ENCODE peak calls at places on chromosomes 11 and 22, in eight cellular contexts. N, P, O, F, X, M, V and H are unnamed samples.
A peak's percentile ranks its signal among the peaks of the same experiment; 100 is the strongest.

GRCh38 chr11:36352919-36353318 is 56.8 kb downstream of the PRR5L start:
- DNase-seq in P (no peak), M (no peak), N (no peak), X (no peak), O (no peak), F (no peak), V (no peak), H (no peak)

GRCh38 chr11:31118566-31118965 is 251.0 kb downstream of the DCDC1 start:
- DNase-seq in N (no peak), X (no peak), M (no peak), P (no peak), O (no peak), F (no peak), V (no peak), H (no peak)

GRCh38 chr11:61752117-61752924 is at the start of gene MYRF:
- DNase-seq in P (peak; percentile 14), N (peak; percentile 88), V (peak; percentile 75), F (peak; percentile 75), X (peak; percentile 53), M (peak; percentile 61), O (peak; percentile 50), H (peak; percentile 75)

GRCh38 chr22:28952857-28953256 is 69.5 kb downstream of the ZNRF3 start:
- DNase-seq in X (no peak), V (no peak), F (no peak), P (peak; percentile 80), M (no peak), O (no peak), N (no peak), H (no peak)

GRCh38 chr11:16925495-16926065 is 88.6 kb downstream of the PLEKHA7 start:
- DNase-seq in X (no peak), N (peak; percentile 82), O (peak; percentile 50), F (peak; percentile 67), V (peak; percentile 55), P (no peak), M (no peak), H (peak; percentile 54)

GRCh38 chr11:60831143-60831500 is 10.8 kb upstream of the CCDC86 start:
- DNase-seq in X (peak; percentile 83), O (peak; percentile 83), M (peak; percentile 65), F (peak; percentile 89), V (peak; percentile 86), P (peak; percentile 68), N (peak; percentile 91), H (peak; percentile 86)

GRCh38 chr11:32015435-32015834 is 75.4 kb upstream of the RCN1 start:
- DNase-seq in V (no peak), X (no peak), F (no peak), M (no peak), O (no peak), P (no peak), N (no peak), H (no peak)

GRCh38 chr22:50630376-50630775 is 2.4 kb upstream of the ARSA start:
- DNase-seq in V (no peak), O (no peak), M (no peak), F (no peak), N (no peak), P (no peak), X (no peak), H (no peak)

GRCh38 chr22:49658902-49659280 is 168.8 kb downstream of the BRD1 start:
- DNase-seq in M (no peak), V (no peak), F (no peak), N (peak; percentile 11), P (no peak), X (no peak), O (no peak), H (no peak)

GRCh38 chr11:74100735-74101134 is 70.1 kb downstream of the C2CD3 start:
- DNase-seq in P (no peak), F (no peak), V (no peak), X (no peak), M (no peak), O (no peak), N (no peak), H (no peak)

GRCh38 chr11:111836766-111837165 is 34.6 kb downstream of the ALG9 start:
- DNase-seq in P (peak; percentile 52), F (no peak), X (no peak), O (no peak), V (no peak), M (no peak), N (no peak), H (no peak)

GRCh38 chr11:86003654-86004053 is 65.2 kb downstream of the PICALM start:
- DNase-seq in M (no peak), O (no peak), N (no peak), P (no peak), V (no peak), X (no peak), F (no peak), H (no peak)

GRCh38 chr22:38467904-38468760 is at the start of gene KDELR3:
- DNase-seq in O (peak; percentile 40), M (peak; percentile 75), P (peak; percentile 71), F (peak; percentile 86), V (peak; percentile 80), N (peak; percentile 83), X (peak; percentile 69), H (peak; percentile 66)

GRCh38 chr11:134554106-134554505 is 142.1 kb upstream of the B3GAT1 start:
- DNase-seq in V (no peak), P (no peak), O (no peak), F (no peak), N (no peak), X (no peak), M (no peak), H (no peak)

GRCh38 chr11:103358251-103358650 is 249.0 kb downstream of the DYNC2H1 start:
- DNase-seq in M (no peak), P (peak; percentile 71), V (no peak), N (no peak), X (no peak), F (no peak), O (no peak), H (no peak)

DNA sequence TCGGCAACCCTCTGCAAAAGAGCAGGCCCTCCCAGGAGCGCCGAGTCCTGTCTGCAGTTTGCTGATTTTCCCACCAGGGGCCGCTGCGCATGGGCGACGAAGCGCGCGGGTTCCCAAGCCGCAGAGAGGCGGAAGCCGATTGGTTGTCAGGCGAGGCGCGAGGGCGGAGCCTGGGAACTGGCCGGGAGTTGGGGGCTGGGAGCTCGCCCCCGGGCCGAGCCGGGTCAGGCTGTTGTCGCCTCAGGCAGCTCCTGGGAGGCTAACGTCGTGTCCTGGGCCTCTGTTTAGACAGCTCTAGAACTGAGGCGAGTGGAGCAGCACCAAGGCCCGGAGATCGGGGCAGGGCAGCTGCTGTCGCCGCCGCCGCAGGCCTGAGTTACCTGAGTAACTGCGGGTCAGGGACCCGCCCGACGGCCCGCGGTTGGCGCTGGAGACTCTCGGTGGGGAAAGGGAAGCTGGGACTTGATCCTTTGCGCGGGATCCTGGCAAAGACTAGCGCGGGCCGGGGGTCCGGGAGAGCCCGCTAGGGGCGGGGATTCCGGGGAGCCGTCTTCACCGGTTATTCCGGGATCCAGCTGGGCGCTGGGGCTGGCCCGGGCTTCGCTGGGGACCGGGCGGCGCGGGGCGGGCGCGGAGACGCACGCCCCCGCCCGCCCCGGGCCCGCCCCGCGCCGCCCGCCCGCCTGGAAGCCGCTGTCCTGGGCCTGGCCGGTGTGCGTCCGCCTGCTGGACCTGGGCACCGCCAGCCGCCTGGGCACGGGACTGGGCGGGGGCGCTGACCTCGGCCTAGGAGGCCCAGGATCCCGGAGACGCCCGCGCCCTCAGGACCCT is at the start of gene STIM1:
- DNase-seq in V (peak; percentile 96), N (peak; percentile 97), O (peak; percentile 82), X (peak; percentile 95), P (peak; percentile 90), M (peak; percentile 82), F (peak; percentile 98), H (peak; percentile 94)
- TF ChIP-seq POLR2A in V (peak; percentile 83), N (peak; percentile 73), O (peak; percentile 69), X (peak; percentile 51), P (peak; percentile 40), M (no peak), F (peak; percentile 63), H (peak; percentile 90)

DNA sequence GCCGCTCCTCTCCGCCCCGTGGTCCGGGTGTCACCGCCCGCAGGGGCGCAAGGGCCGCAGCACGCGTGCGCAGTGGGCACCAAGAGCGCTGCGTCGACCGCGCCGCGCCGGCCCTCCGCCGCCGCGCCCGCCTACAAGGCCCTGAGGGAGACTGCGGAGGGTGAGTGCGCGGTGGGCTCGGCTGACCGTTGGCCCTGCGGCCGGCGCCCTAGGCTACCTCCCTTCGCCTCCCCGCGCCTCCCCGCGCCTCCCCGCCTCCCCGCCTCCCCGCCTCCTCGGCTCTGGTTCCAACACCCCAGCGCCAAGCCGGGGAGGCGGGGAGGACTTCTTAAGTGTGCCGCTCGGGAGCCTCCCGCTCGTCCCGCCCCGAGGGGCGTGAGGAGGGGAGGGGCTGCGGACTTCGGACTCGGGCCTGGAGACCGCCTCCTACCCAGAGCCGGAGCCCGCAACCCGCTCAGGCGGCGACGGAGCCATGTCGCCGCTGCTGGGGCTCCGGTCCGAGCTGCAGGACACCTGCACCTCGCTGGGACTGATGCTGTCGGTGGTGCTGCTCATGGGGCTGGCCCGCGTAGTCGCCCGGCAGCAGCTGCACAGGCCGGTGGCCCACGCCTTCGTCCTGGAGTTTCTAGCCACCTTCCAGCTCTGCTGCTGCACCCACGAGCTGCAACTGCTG is at the start of gene AQP11:
- DNase-seq in X (peak; percentile 84), P (peak; percentile 80), M (peak; percentile 81), F (peak; percentile 91), V (peak; percentile 94), N (peak; percentile 98), O (peak; percentile 83), H (peak; percentile 94)
- TF ChIP-seq POLR2A in X (no peak), P (no peak), M (peak; percentile 41), F (peak; percentile 4), V (peak; percentile 79), N (peak; percentile 79), O (peak; percentile 80), H (peak; percentile 80)

GRCh38 chr11:107218123-107219084 is 200.1 kb upstream of the GUCY1A2 start:
- DNase-seq in M (no peak), V (no peak), F (no peak), O (no peak), N (no peak), P (no peak), X (no peak), H (no peak)

GRCh38 chr11:107221743-107222142 is 203.5 kb upstream of the GUCY1A2 start:
- DNase-seq in F (no peak), M (no peak), X (no peak), V (no peak), P (no peak), N (no peak), O (no peak), H (no peak)

GRCh38 chr11:107215006-107215405 is 196.7 kb upstream of the GUCY1A2 start:
- DNase-seq in N (no peak), V (no peak), M (no peak), O (no peak), X (no peak), P (no peak), F (no peak), H (no peak)

DNA sequence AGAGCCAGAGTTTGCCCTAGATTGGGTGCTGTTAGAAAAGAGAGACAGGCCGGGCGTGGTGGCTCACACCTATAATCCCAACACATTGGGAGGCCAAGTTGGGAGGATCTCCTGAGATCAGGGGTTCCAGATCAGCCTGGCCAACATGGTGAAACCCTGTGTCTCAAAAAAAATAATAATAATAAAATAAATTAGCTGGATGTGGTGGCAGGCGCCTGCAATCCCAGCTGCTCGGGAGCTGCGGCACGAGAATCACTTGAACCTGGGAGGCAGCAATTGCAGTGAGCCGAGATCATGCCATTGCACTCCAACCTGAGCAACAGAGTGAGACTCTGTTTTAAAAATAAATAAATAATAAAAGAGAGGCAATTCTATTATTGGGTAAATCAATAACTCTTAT is 199.2 kb upstream of the GUCY1A2 start:
- DNase-seq in O (no peak), P (no peak), V (no peak), F (no peak), X (no peak), N (no peak), M (no peak), H (no peak)
- TF ChIP-seq POLR2A in O (no peak), P (no peak), V (no peak), F (no peak), X (no peak), N (no peak), M (no peak), H (no peak)

GRCh38 chr11:304915-305833 is 2.4 kb upstream of the IFITM2 start:
- DNase-seq in N (no peak), O (peak; percentile 84), X (peak; percentile 79), V (peak; percentile 75), P (peak; percentile 79), F (no peak), M (no peak), H (peak; percentile 74)
- TF ChIP-seq POLR2A in N (no peak), O (no peak), X (no peak), V (no peak), P (no peak), F (no peak), M (no peak), H (no peak)